ENCODE peak calls at places on chromosomes 16 and 17, in five cellular contexts. Y, F, W, C and P are unnamed samples.

GRCh38 chr17:62017912-62018311 is 47.2 kb downstream of the MED13 start:
- DNase-seq in Y (no peak), F (no peak), W (no peak), C (no peak), P (no peak)

GRCh38 chr16:68473358-68474064 is 25.2 kb upstream of the SMPD3 start:
- DNase-seq in Y (peak; percentile 45), F (no peak), W (no peak), C (no peak), P (no peak)

GRCh38 chr16:87703835-87704375 is 61.9 kb downstream of the KLHDC4 start:
- DNase-seq in Y (no peak), F (no peak), W (no peak), C (no peak), P (no peak)

GRCh38 chr17:43410557-43411368 is 12.0 kb downstream of the ARL4D start:
- DNase-seq in Y (no peak), F (no peak), W (no peak), C (no peak), P (no peak)

GRCh38 chr17:58388302-58389190 is 28.8 kb downstream of the RNF43 start:
- DNase-seq in Y (no peak), F (no peak), W (no peak), C (peak; percentile 39), P (no peak)

GRCh38 chr16:46649571-46649970 is 28.4 kb upstream of the SHCBP1 start:
- DNase-seq in Y (no peak), F (no peak), W (no peak), C (no peak), P (no peak)

GRCh38 chr16:21599994-21600773 is 807 bp downstream of the METTL9 start:
- DNase-seq in Y (no peak), F (peak; percentile 16), W (peak; percentile 57), C (peak; percentile 62), P (no peak)

GRCh38 chr17:78855561-78856165 is 15.0 kb upstream of the USP36 start:
- DNase-seq in Y (no peak), F (no peak), W (no peak), C (no peak), P (no peak)

GRCh38 chr17:3683054-3683511 is 12.9 kb downstream of the P2RX5 start:
- DNase-seq in Y (no peak), F (peak; percentile 84), W (peak; percentile 37), C (peak; percentile 82), P (no peak)

GRCh38 chr16:1707193-1707790 is 1.3 kb downstream of the MAPK8IP3 start:
- DNase-seq in Y (no peak), F (no peak), W (peak; percentile 16), C (peak; percentile 33), P (no peak)
- TF ChIP-seq CTCF in Y (no peak), F (no peak), W (no peak), C (no peak), P (no peak)

DNA sequence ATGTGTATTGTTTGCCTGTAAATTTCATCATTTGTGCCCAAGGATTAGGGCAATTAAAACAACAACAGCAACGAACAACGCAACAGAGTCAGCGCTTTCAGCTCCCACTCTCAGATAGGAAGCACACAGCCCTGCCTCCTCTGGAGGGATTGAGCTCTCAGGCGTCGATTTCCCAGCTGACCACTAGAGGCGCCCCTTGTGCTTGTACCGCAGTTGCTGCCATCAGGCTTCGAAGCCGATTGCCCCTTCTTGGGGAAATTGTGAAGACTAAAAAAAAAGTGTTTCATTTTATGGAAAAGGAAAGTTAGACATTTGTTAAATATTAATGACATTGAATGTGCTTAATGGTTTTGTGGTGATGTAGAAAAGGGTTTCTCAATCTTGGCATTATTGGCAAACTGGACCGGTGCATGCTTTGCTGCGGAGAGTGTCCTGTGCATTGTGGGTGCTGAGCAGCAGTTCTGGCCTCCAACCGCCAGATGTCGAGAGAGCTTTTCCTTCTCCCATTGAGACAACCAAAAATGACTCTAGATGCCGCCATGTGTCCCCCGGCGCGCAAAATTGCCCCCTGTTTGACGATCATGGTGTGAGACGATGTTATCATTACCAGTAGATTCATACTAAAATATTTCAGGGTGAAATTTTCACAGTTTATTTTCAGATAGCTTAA is 650.4 kb upstream of the RBFOX1 start:
- DNase-seq in Y (no peak), F (no peak), W (peak; percentile 74), C (peak; percentile 81), P (peak; percentile 23)
- TF ChIP-seq CTCF in Y (no peak), F (peak; percentile 49), W (no peak), C (peak; percentile 83), P (peak; percentile 82)

GRCh38 chr17:11797803-11798202 is 199.5 kb downstream of the ZNF18 start:
- DNase-seq in Y (no peak), F (no peak), W (no peak), C (peak; percentile 2), P (no peak)
- TF ChIP-seq CTCF in Y (no peak), F (no peak), W (no peak), C (peak; percentile 53), P (peak; percentile 11)

GRCh38 chr16:81444448-81445121 is at the start of gene CMIP:
- DNase-seq in Y (peak; percentile 79), F (peak; percentile 96), W (peak; percentile 92), C (peak; percentile 86), P (peak; percentile 74)

GRCh38 chr16:81446318-81447275 is 2.0 kb downstream of the CMIP start:
- DNase-seq in Y (no peak), F (peak; percentile 37), W (no peak), C (peak; percentile 44), P (no peak)

GRCh38 chr16:81443688-81444447 is 740 bp upstream of the CMIP start:
- DNase-seq in Y (no peak), F (no peak), W (no peak), C (peak; percentile 54), P (peak; percentile 27)

GRCh38 chr16:81445926-81446317 is 1.3 kb downstream of the CMIP start:
- DNase-seq in Y (no peak), F (no peak), W (peak; percentile 57), C (peak; percentile 68), P (no peak)

GRCh38 chr16:81445143-81445922 is 725 bp downstream of the CMIP start:
- DNase-seq in Y (no peak), F (peak; percentile 70), W (peak; percentile 63), C (peak; percentile 73), P (peak; percentile 33)
- TF ChIP-seq CTCF in Y (no peak), F (no peak), W (peak; percentile 23), C (no peak), P (peak; percentile 44)

GRCh38 chr16:83686726-83687125 is 121.1 kb upstream of the HSBP1 start:
- DNase-seq in Y (no peak), F (no peak), W (no peak), C (no peak), P (no peak)
- TF ChIP-seq CTCF in Y (no peak), F (no peak), W (no peak), C (no peak), P (no peak)

GRCh38 chr17:17963694-17964436 is 8.3 kb downstream of the TOM1L2 start:
- DNase-seq in Y (no peak), F (no peak), W (no peak), C (no peak), P (no peak)
- TF ChIP-seq CTCF in Y (no peak), F (no peak), W (no peak), C (no peak), P (no peak)

DNA sequence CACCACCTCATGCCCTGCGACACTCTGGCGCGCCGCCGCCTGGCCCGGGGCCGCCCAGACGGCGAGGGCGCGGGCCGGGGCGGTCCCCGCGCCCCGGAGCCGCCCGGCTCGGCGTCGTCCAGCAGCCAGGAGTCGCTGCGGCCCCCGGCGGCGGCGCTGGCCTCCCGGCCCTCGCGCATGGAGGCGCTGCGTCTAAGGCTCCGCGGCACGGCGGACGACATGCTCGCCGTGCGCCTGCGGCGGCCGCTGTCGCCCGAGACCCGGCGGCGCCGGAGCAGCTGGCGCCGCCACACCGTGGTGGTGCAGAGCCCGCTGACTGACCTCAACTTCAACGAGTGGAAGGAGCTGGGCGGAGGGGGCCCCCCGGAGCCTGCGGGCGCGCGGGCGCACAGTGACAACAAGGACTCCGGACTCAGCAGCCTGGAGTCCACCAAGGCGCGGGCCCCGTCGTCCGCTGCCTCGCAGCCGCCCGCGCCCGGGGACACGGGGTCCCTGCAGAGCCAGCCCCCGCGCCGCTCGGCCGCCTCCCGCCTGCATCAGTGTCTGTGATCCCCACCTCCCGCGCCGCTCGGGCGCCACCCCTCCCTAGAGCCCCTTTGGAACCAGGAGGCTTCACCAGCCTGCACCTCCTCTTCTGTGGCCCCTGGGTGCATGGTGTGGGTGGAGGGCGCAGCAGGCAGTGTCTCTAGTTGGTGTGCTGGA is 82.3 kb downstream of the ARHGAP23 start:
- DNase-seq in Y (no peak), F (peak; percentile 46), W (peak; percentile 81), C (peak; percentile 82), P (peak; percentile 39)
- TF ChIP-seq CTCF in Y (no peak), F (no peak), W (no peak), C (no peak), P (peak; percentile 32)